ENCODE peak calls at places on chromosomes 12 and 14, in nine cellular contexts. O, P, K, G, C, J, U, N and Q are unnamed samples.
A peak's percentile ranks its signal among the peaks of the same experiment; 100 is the strongest.

GRCh38 chr14:104383088-104383805 is 196.3 kb upstream of the C14orf180 start:
- DNase-seq in O (no peak), P (no peak), K (no peak), G (no peak), C (no peak), J (no peak), U (no peak), N (peak; percentile 81), Q (no peak)

GRCh38 chr12:65016881-65017650 is 104.0 kb downstream of the WIF1 start:
- DNase-seq in O (no peak), P (no peak), K (no peak), G (no peak), C (no peak), J (no peak), U (no peak), N (no peak), Q (no peak)

GRCh38 chr14:104116544-104117340 is 21.6 kb upstream of the KIF26A start:
- DNase-seq in O (peak; percentile 5), P (no peak), K (no peak), G (no peak), C (peak; percentile 38), J (no peak), U (no peak), N (peak; percentile 64), Q (no peak)

GRCh38 chr14:66709292-66709691 is 201.3 kb downstream of the GPHN start:
- DNase-seq in O (no peak), P (peak; percentile 70), K (peak; percentile 74), G (no peak), C (no peak), J (no peak), U (peak; percentile 2), N (no peak), Q (peak; percentile 69)

GRCh38 chr12:108694812-108695278 is 36.5 kb downstream of the CORO1C start:
- DNase-seq in O (no peak), P (peak; percentile 60), K (peak; percentile 61), G (no peak), C (no peak), J (no peak), U (no peak), N (no peak), Q (no peak)

GRCh38 chr12:57238854-57239554 is 9.5 kb downstream of the SHMT2 start:
- DNase-seq in O (peak; percentile 91), P (peak; percentile 38), K (peak; percentile 76), G (peak; percentile 85), C (peak; percentile 90), J (no peak), U (no peak), N (peak; percentile 94), Q (peak; percentile 92)

GRCh38 chr12:132558861-132559623 is 51.3 kb downstream of the LRCOL1 start:
- DNase-seq in O (no peak), P (no peak), K (no peak), G (peak; percentile 25), C (no peak), J (no peak), U (no peak), N (peak; percentile 60), Q (no peak)

GRCh38 chr12:131985145-131985875 is 35.6 kb downstream of the EP400 start:
- DNase-seq in O (no peak), P (no peak), K (no peak), G (no peak), C (no peak), J (no peak), U (no peak), N (no peak), Q (no peak)

GRCh38 chr12:116592731-116593130 is 33.5 kb downstream of the MAP1LC3B2 start:
- DNase-seq in O (peak; percentile 36), P (no peak), K (no peak), G (no peak), C (no peak), J (no peak), U (no peak), N (no peak), Q (no peak)

GRCh38 chr12:116595672-116596071 is 36.5 kb downstream of the MAP1LC3B2 start:
- DNase-seq in O (no peak), P (no peak), K (no peak), G (no peak), C (no peak), J (no peak), U (no peak), N (no peak), Q (no peak)

GRCh38 chr12:116595186-116595585 is 36.0 kb downstream of the MAP1LC3B2 start:
- DNase-seq in O (no peak), P (no peak), K (no peak), G (no peak), C (no peak), J (no peak), U (no peak), N (no peak), Q (no peak)

GRCh38 chr12:116592116-116592637 is 33.0 kb downstream of the MAP1LC3B2 start:
- DNase-seq in O (peak; percentile 42), P (no peak), K (no peak), G (no peak), C (no peak), J (no peak), U (no peak), N (no peak), Q (peak; percentile 87)

GRCh38 chr12:116594325-116595038 is 35.3 kb downstream of the MAP1LC3B2 start:
- DNase-seq in O (no peak), P (no peak), K (no peak), G (no peak), C (no peak), J (no peak), U (no peak), N (no peak), Q (no peak)
- H3K4me3 ChIP-seq in O (no peak overlapping the region), P (no peak overlapping the region), K (no peak overlapping the region), G (no peak overlapping the region), C (no peak overlapping the region), J (no peak overlapping the region), U (no peak overlapping the region), N (no peak overlapping the region), Q (no peak overlapping the region)

GRCh38 chr12:49876070-49876469 is 27.6 kb downstream of the FAIM2 start:
- DNase-seq in O (no peak), P (no peak), K (no peak), G (no peak), C (no peak), J (no peak), U (no peak), N (no peak), Q (no peak)
- TF ChIP-seq CTCF in O (no peak), P (no peak), K (no peak), G (no peak), C (no peak), J (no peak), U (no peak), N (no peak), Q (no peak)

DNA sequence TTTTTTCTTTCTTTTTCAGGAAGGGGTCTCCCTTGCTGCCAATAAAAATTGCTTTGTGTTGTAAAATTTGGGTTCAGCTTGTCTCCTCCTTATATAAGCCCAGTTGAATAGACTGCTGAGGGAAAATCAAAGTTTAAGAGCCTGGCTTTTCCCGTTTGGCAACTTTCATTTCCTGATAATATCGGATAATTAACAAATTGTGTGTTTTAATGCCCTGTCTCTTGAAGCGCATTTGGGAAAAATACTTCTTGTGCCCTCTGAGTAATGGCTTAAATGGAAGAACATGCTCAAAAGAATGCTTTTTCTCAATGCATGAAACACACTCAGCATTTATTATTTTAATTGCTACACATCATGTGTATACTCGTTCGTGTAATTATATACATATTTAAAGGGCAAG is 198.0 kb upstream of the DCN start:
- DNase-seq in O (no peak), P (no peak), K (no peak), G (no peak), C (no peak), J (no peak), U (no peak), N (no peak), Q (no peak)
- H3K4me3 ChIP-seq in O (peak overlapping the region; percentile 66), P (no peak overlapping the region), K (no peak overlapping the region), G (no peak overlapping the region), C (peak overlapping the region; percentile 58), J (no peak overlapping the region), U (no peak overlapping the region), N (peak overlapping the region; percentile 54), Q (no peak overlapping the region)

DNA sequence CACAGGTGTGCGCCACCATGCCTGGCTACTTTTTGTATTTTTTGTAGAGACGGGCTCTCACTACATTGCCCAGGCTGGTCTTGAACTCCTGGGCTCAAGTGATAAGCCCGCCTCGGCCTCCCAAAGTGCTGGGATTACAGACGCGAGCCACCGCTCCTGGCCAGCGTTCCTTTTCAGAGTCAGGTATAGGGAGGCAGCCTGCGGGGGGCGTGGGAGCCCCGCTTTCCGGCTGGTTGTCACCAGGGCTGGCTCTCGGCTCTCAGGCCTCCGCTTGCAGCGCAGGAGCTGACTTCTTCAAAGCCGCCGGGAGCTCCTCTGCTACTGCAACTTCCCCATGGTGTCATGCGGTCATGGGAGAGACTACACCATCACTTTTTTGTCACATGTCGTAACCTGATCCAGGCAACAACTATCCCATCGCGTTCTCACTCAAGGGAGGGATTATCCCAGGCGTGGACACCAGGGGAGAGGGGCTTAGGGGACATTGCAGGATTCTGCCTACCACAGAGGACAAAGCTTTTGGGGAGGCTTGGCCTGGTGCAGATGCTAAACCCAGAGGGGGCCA is 129.4 kb downstream of the SCARB1 start:
- DNase-seq in O (no peak), P (no peak), K (peak; percentile 52), G (no peak), C (peak; percentile 74), J (no peak), U (no peak), N (peak; percentile 94), Q (no peak)
- TF ChIP-seq CTCF in O (no peak), P (no peak), K (peak; percentile 31), G (no peak), C (no peak), J (no peak), U (no peak), N (peak; percentile 64), Q (no peak)

GRCh38 chr12:104691661-104692334 is 235.1 kb downstream of the CHST11 start:
- DNase-seq in O (no peak), P (no peak), K (no peak), G (no peak), C (no peak), J (no peak), U (no peak), N (no peak), Q (no peak)

GRCh38 chr12:104694711-104695110 is 238.0 kb downstream of the CHST11 start:
- DNase-seq in O (peak; percentile 35), P (no peak), K (no peak), G (no peak), C (peak; percentile 27), J (no peak), U (no peak), N (no peak), Q (peak; percentile 55)

GRCh38 chr12:104693493-104693892 is 236.7 kb downstream of the CHST11 start:
- DNase-seq in O (no peak), P (no peak), K (no peak), G (no peak), C (no peak), J (no peak), U (no peak), N (no peak), Q (no peak)

GRCh38 chr12:104694161-104694560 is 237.4 kb downstream of the CHST11 start:
- DNase-seq in O (no peak), P (peak; percentile 76), K (no peak), G (no peak), C (no peak), J (no peak), U (no peak), N (no peak), Q (no peak)

GRCh38 chr12:104692335-104693218 is 235.8 kb downstream of the CHST11 start:
- DNase-seq in O (no peak), P (no peak), K (no peak), G (no peak), C (no peak), J (no peak), U (no peak), N (no peak), Q (no peak)
- H3K4me3 ChIP-seq in O (no peak overlapping the region), P (no peak overlapping the region), K (no peak overlapping the region), G (no peak overlapping the region), C (no peak overlapping the region), J (peak overlapping the region; percentile 23), U (no peak overlapping the region), N (no peak overlapping the region), Q (no peak overlapping the region)

GRCh38 chr12:18552829-18553228 is 185.0 kb downstream of the PLCZ1 start:
- DNase-seq in O (no peak), P (no peak), K (no peak), G (no peak), C (no peak), J (no peak), U (no peak), N (peak; percentile 10), Q (no peak)
- TF ChIP-seq CTCF in O (no peak), P (no peak), K (no peak), G (no peak), C (no peak), J (no peak), U (no peak), N (peak; percentile 41), Q (no peak)